ENCODE peak calls at places on chromosomes 6 and 20, in nine cellular contexts. M is GM23248, S is GM23338, Q is neural progenitor cell, R is PC-3, J is HCT116, C is MM.1S, N is hepatocyte, X is SK-N-SH. H is an unnamed sample. For H3K4me1, the result is how much of the 10 kb centered on the place peaks cover.

GRCh38 chr6:26223677-26224546 is 136.7 kb downstream of the HFE start:
- DNase-seq in J (peak), Q (peak), C (peak), N (peak), R (peak), M (peak), S (peak), X (peak), H (no peak)

GRCh38 chr20:37408930-37409210 is 62.9 kb downstream of the SRC start:
- DNase-seq in N (no peak), C (no peak), R (no peak), M (peak), X (no peak), S (no peak), J (no peak), Q (no peak), H (peak)

GRCh38 chr20:5918856-5919633 is 31.3 kb downstream of the TRMT6 start:
- DNase-seq in M (peak), N (no peak), S (no peak), R (peak), X (no peak), C (peak), Q (no peak), J (no peak), H (peak)

GRCh38 chr6:6861346-6861745 is 246.4 kb upstream of the RREB1 start:
- DNase-seq in S (no peak), X (no peak), J (no peak), Q (no peak), R (no peak), N (peak), C (no peak), M (no peak), H (no peak)

GRCh38 chr6:53066059-53066406 is 829 bp downstream of the FBXO9 start:
- DNase-seq in M (peak), C (no peak), S (peak), X (no peak), J (no peak), Q (no peak), R (peak), N (peak), H (peak)

GRCh38 chr20:37218976-37219375 is 39.6 kb upstream of the MROH8 start:
- DNase-seq in S (no peak), C (no peak), M (no peak), J (no peak), Q (no peak), R (no peak), N (no peak), X (no peak), H (no peak)

GRCh38 chr6:76771076-76771634 is 692.1 kb downstream of the HTR1B start:
- DNase-seq in C (no peak), N (no peak), X (no peak), R (no peak), S (no peak), Q (no peak), J (no peak), M (no peak), H (no peak)

GRCh38 chr6:24517659-24518538 is 23.1 kb downstream of the ALDH5A1 start:
- DNase-seq in N (no peak), M (no peak), C (peak), R (no peak), Q (no peak), J (no peak), X (no peak), S (no peak), H (peak)

GRCh38 chr20:21125072-21125848 is 622 bp upstream of the KIZ start:
- DNase-seq in C (no peak), X (peak), N (peak), M (peak), J (peak), S (peak), Q (peak), R (peak), H (no peak)

GRCh38 chr20:23165307-23165750 is 79.2 kb upstream of the CD93 start:
- DNase-seq in X (no peak), Q (peak), M (no peak), N (peak), C (no peak), J (no peak), R (no peak), S (peak), H (no peak)

GRCh38 chr20:49706548-49707517 is 6.8 kb downstream of the B4GALT5 start:
- DNase-seq in Q (peak), M (no peak), S (peak), C (no peak), J (no peak), R (no peak), X (no peak), N (peak), H (no peak)

GRCh38 chr6:125789576-125790402 is 971 bp upstream of the NCOA7 start:
- DNase-seq in R (no peak), J (no peak), N (peak), S (peak), X (peak), Q (peak), M (peak), C (peak), H (peak)

GRCh38 chr6:4804095-4804494 is 27.9 kb downstream of the CDYL start:
- DNase-seq in X (no peak), R (peak), N (peak), S (peak), J (no peak), Q (no peak), C (no peak), M (peak), H (no peak)

GRCh38 chr6:151063339-151063738 is 176.4 kb upstream of the AKAP12 start:
- DNase-seq in N (no peak), M (peak), X (no peak), J (peak), Q (no peak), C (no peak), S (no peak), R (peak), H (no peak)

GRCh38 chr20:23667666-23668065 is 21.2 kb downstream of the CST4 start:
- DNase-seq in N (no peak), X (no peak), M (no peak), C (no peak), R (no peak), S (no peak), J (no peak), Q (no peak), H (no peak)

GRCh38 chr6:141634269-141634668 is 498.5 kb upstream of the GJE1 start:
- DNase-seq in S (no peak), M (no peak), J (no peak), Q (no peak), C (no peak), X (no peak), R (no peak), N (no peak), H (no peak)

GRCh38 chr6:133761706-133762105 is 127.2 kb upstream of the TCF21 start:
- DNase-seq in C (no peak), M (peak), R (no peak), Q (no peak), S (no peak), N (no peak), X (no peak), J (no peak), H (no peak)

GRCh38 chr6:1190361-1190760 is 121.5 kb upstream of the FOXQ1 start:
- DNase-seq in C (no peak), Q (no peak), S (no peak), X (no peak), J (no peak), N (peak), M (peak), R (peak), H (no peak)

GRCh38 chr6:152201134-152201533 is 393.7 kb downstream of the ESR1 start:
- DNase-seq in X (no peak), S (no peak), R (no peak), C (no peak), N (no peak), J (no peak), M (no peak), Q (no peak), H (no peak)

GRCh38 chr6:164377348-164377747 is 932.1 kb downstream of the C6orf118 start:
- DNase-seq in N (no peak), C (no peak), X (peak), J (no peak), M (no peak), Q (no peak), R (no peak), S (no peak), H (no peak)

GRCh38 chr6:4553387-4553786 is 222.8 kb upstream of the CDYL start:
- DNase-seq in R (no peak), Q (no peak), M (no peak), S (no peak), J (no peak), X (no peak), N (no peak), C (no peak), H (no peak)

GRCh38 chr20:48683467-48684175 is 144.2 kb downstream of the PREX1 start:
- DNase-seq in Q (no peak), X (no peak), J (no peak), N (no peak), C (no peak), R (no peak), S (no peak), M (no peak), H (no peak)

GRCh38 chr20:48681882-48682426 is 145.8 kb downstream of the PREX1 start:
- DNase-seq in S (no peak), N (no peak), X (no peak), J (no peak), C (no peak), R (no peak), M (no peak), Q (no peak), H (no peak)

GRCh38 chr20:48684501-48685041 is 143.2 kb downstream of the PREX1 start:
- DNase-seq in C (no peak), M (no peak), S (no peak), N (no peak), X (no peak), R (no peak), Q (no peak), J (no peak), H (no peak)

GRCh38 chr20:48681201-48681881 is 146.5 kb downstream of the PREX1 start:
- DNase-seq in C (no peak), J (no peak), Q (no peak), X (no peak), N (no peak), M (no peak), S (no peak), R (no peak), H (no peak)

DNA sequence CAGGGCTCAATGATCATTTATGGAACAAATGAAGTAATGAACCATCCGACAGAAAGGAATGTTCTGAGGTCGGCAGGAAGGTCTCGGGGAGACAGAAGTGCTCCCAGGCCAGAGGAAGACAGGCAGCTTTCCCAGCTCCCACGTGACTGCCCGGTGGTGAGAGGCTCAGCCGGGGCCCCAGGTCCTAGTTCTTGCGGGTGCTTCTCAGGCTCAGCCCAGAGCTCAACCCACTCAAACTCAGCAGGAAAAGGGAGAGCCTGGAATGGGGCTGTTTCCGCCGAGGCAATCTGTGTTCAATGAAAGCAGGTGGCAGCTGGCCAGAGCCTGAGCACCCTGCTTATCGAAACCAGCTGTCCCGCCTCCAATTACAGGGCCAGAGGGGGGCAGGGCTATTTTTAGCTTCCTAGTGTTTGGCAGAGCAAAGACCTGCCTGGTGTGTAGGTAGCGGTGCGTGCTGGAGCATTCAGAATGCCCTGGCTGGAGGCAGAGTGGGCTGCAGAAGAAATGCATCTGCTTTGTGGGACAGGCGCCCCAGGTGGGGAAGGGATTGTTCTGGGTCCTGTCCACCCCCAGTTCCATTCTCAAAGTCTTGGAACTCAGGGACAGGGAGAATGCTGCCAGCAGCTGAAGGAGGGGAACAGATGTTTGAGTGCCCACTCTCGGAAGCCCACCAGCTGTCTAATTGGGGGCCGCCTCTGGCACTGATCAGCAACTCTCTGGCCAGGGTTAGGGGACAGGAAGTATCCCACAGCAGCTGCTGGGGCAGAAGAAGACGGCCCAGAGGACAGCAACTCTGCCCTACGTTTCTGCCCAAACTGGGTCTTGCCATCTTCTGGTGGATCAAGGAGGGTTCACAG is 145.0 kb downstream of the PREX1 start:
- DNase-seq in S (peak), C (peak), M (peak), X (peak), N (peak), R (no peak), J (no peak), Q (peak), H (no peak)
- H3K4me3 ChIP-seq in S (peak), C (no peak), M (peak), X (peak), N (no peak), R (no peak), J (peak), Q (peak), H (no peak)

GRCh38 chr6:119612871-119613515 is 263.4 kb upstream of the MAN1A1 start:
- DNase-seq in M (peak), X (no peak), S (no peak), C (no peak), N (no peak), J (no peak), R (no peak), Q (no peak), H (no peak)
- TF ChIP-seq EZH2phosphoT487 in M (no peak), X (no peak), S (no peak), C (no peak), N (no peak), J (no peak), R (no peak), Q (no peak), H (no peak)

GRCh38 chr6:56538851-56539250 is 103.8 kb downstream of the DST start:
- DNase-seq in S (no peak), Q (no peak), M (no peak), C (no peak), X (no peak), N (no peak), R (no peak), J (no peak), H (no peak)

GRCh38 chr6:56540232-56540631 is 102.5 kb downstream of the DST start:
- DNase-seq in Q (no peak), M (no peak), R (no peak), N (no peak), X (no peak), C (no peak), S (no peak), J (no peak), H (no peak)

GRCh38 chr6:56540950-56541600 is 101.6 kb downstream of the DST start:
- DNase-seq in M (peak), J (no peak), N (peak), S (no peak), C (no peak), X (no peak), Q (no peak), R (peak), H (no peak)

GRCh38 chr6:56541736-56542366 is 100.8 kb downstream of the DST start:
- DNase-seq in X (no peak), R (no peak), J (no peak), S (no peak), N (no peak), M (no peak), C (peak), Q (no peak), H (no peak)

GRCh38 chr6:56539503-56540105 is 103.1 kb downstream of the DST start:
- DNase-seq in N (no peak), S (no peak), M (no peak), R (peak), Q (no peak), J (no peak), X (no peak), C (no peak), H (no peak)
- H3K4me1 ChIP-seq in N (under half), S (half or more), M (half or more), R (half or more), Q (under half), J (under half), X (under half), C (under half), H (under half)

DNA sequence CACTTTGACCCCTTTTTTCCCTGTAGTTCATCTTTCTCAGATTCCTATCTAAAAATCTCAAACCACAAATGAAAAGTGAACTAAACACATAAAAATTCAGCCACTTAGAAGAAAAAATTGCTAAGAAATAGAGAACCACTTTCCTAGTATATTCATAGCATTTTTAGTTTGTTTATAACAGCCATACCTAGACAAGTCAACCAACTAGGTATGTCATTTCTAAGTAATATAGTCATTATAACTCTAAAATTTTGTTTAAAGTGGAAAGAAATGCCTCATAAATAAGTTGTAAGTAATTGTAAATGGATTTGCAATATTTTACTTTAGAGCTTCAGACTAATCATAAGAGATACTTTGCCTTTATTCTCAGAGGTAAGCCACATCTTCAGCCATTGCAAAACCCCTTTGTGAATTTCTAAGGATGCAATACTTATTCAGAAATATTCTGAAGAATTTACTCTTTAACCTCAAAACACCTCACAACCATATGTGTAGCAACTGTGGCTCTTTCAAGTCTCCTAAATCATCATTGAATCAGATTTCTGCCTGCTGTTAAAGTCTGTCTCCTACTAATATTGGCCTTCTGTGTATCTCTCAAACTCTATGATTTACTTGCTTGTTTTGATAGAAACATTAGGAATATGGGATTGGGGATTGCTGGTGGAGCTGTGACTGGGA is 6.9 kb upstream of the SUMO4 start:
- DNase-seq in N (no peak), R (no peak), Q (no peak), J (no peak), M (peak), S (no peak), C (no peak), X (no peak), H (no peak)
- H3K4me3 ChIP-seq in N (no peak), R (no peak), Q (no peak), J (no peak), M (no peak), S (no peak), C (no peak), X (no peak), H (no peak)

GRCh38 chr6:15336905-15337583 is 91.2 kb downstream of the JARID2 start:
- DNase-seq in N (no peak), C (no peak), Q (peak), S (no peak), J (no peak), M (no peak), X (peak), R (no peak), H (no peak)
- TF ChIP-seq EZH2phosphoT487 in N (no peak), C (no peak), Q (no peak), S (no peak), J (no peak), M (no peak), X (no peak), R (no peak), H (no peak)

GRCh38 chr6:142844065-142844755 is 100.8 kb downstream of the HIVEP2 start:
- DNase-seq in C (peak), M (peak), X (no peak), R (peak), Q (no peak), S (no peak), J (no peak), N (no peak), H (no peak)

GRCh38 chr6:142842423-142843261 is 102.3 kb downstream of the HIVEP2 start:
- DNase-seq in X (peak), R (peak), J (no peak), M (peak), Q (no peak), S (no peak), C (peak), N (no peak), H (no peak)

GRCh38 chr6:142839686-142840040 is 105.3 kb downstream of the HIVEP2 start:
- DNase-seq in S (no peak), X (no peak), C (no peak), Q (no peak), R (no peak), M (no peak), N (no peak), J (no peak), H (no peak)

GRCh38 chr6:142843344-142843743 is 101.6 kb downstream of the HIVEP2 start:
- DNase-seq in C (no peak), Q (no peak), R (no peak), S (no peak), N (no peak), J (no peak), X (no peak), M (no peak), H (no peak)

GRCh38 chr6:142841915-142842314 is 103.1 kb downstream of the HIVEP2 start:
- DNase-seq in R (no peak), N (no peak), Q (no peak), M (no peak), J (no peak), S (peak), X (no peak), C (no peak), H (no peak)
- H3K4me1 ChIP-seq in R (half or more), N (under half), Q (under half), M (half or more), J (half or more), S (half or more), X (under half), C (under half), H (half or more)

GRCh38 chr6:170296423-170296745 is 5.5 kb upstream of the DLL1 start:
- DNase-seq in X (peak), Q (peak), S (peak), J (no peak), R (no peak), C (no peak), N (no peak), M (no peak), H (no peak)
- H3K4me3 ChIP-seq in X (no peak), Q (peak), S (peak), J (no peak), R (peak), C (no peak), N (no peak), M (no peak), H (no peak)

GRCh38 chr6:139912735-139913400 is 538.4 kb upstream of the CITED2 start:
- DNase-seq in S (no peak), C (no peak), X (no peak), R (peak), J (no peak), M (no peak), Q (no peak), N (no peak), H (no peak)
- TF ChIP-seq EZH2phosphoT487 in S (no peak), C (no peak), X (no peak), R (no peak), J (no peak), M (no peak), Q (no peak), N (no peak), H (no peak)